ENCODE peak calls at places on chromosomes 12 and 14, in nine cellular contexts. M is omental fat pad; O is GM23248; N is T-helper 2 cell; K is pons; A is NCI-H1105; R is naive thymus-derived CD8-positive, alpha-beta T cell; Q is nephron progenitor cell; Z is H54. G is an unnamed sample.
A peak's percentile ranks its signal among the peaks of the same experiment; 100 is the strongest.

GRCh38 chr12:121490401-121491257 is 90.2 kb downstream of the KDM2B start:
- DNase-seq in Z (no peak), R (no peak), A (no peak), M (no peak), Q (peak; percentile 53), K (no peak), N (no peak), O (no peak), G (no peak)

GRCh38 chr14:70706177-70706576 is 64.5 kb downstream of the TTC9 start:
- DNase-seq in K (no peak), N (no peak), M (no peak), O (no peak), R (no peak), Z (no peak), Q (no peak), A (no peak), G (no peak)

GRCh38 chr12:6987956-6988573 is 17.4 kb downstream of the EMG1 start:
- DNase-seq in M (no peak), Q (no peak), O (no peak), A (no peak), K (no peak), R (no peak), N (no peak), Z (no peak), G (no peak)

GRCh38 chr12:16668198-16668597 is 62.2 kb upstream of the LMO3 start:
- DNase-seq in M (no peak), O (no peak), Z (no peak), Q (no peak), N (no peak), R (no peak), K (no peak), A (no peak), G (no peak)

GRCh38 chr12:66633676-66634075 is 45.2 kb downstream of the GRIP1 start:
- DNase-seq in N (no peak), Z (no peak), Q (no peak), R (no peak), M (no peak), K (no peak), O (no peak), A (no peak), G (no peak)

GRCh38 chr14:68783408-68784297 is 9.2 kb downstream of the ZFP36L1 start:
- DNase-seq in M (no peak), A (no peak), K (no peak), N (no peak), O (no peak), R (no peak), Q (no peak), Z (no peak), G (no peak)

GRCh38 chr12:85639834-85640233 is 196.4 kb downstream of the RASSF9 start:
- DNase-seq in K (no peak), O (no peak), M (no peak), N (no peak), R (no peak), A (no peak), Q (no peak), Z (no peak), G (no peak)

GRCh38 chr12:112191840-112192321 is 66.5 kb downstream of the TRAFD1 start:
- DNase-seq in K (no peak), N (no peak), M (no peak), R (no peak), O (no peak), Z (no peak), Q (no peak), A (no peak), G (no peak)

GRCh38 chr14:101926085-101926484 is 38.3 kb upstream of the DYNC1H1 start:
- DNase-seq in N (no peak), M (no peak), A (no peak), Q (no peak), O (no peak), Z (no peak), K (no peak), R (no peak), G (no peak)

GRCh38 chr12:57107456-57107855 is 3.7 kb downstream of the STAT6 start:
- DNase-seq in A (no peak), K (no peak), R (no peak), N (no peak), O (peak; percentile 15), Z (no peak), M (no peak), Q (no peak), G (no peak)

GRCh38 chr14:80714489-80714888 is 227.0 kb downstream of the CEP128 start:
- DNase-seq in O (no peak), N (peak; percentile 35), R (no peak), A (no peak), Z (no peak), Q (no peak), K (no peak), M (no peak), G (no peak)

GRCh38 chr14:78071016-78071549 is 99.1 kb upstream of the NRXN3 start:
- DNase-seq in R (no peak), O (no peak), A (no peak), Q (no peak), Z (no peak), M (no peak), K (no peak), N (no peak), G (no peak)

GRCh38 chr12:106906715-106907114 is 49.0 kb upstream of the TMEM263 start:
- DNase-seq in R (no peak), A (no peak), M (no peak), K (no peak), O (no peak), Z (no peak), Q (no peak), N (no peak), G (no peak)

GRCh38 chr12:75979181-75979580 is 52.4 kb downstream of the PHLDA1 start:
- DNase-seq in K (no peak), Z (peak; percentile 10), M (no peak), O (peak; percentile 70), Q (no peak), A (no peak), N (peak; percentile 89), R (no peak), G (no peak)

GRCh38 chr12:75389061-75389460 is 1.8 kb upstream of the GLIPR1L2 start:
- DNase-seq in K (peak; percentile 30), A (no peak), O (peak; percentile 75), R (no peak), N (no peak), M (no peak), Q (no peak), Z (peak; percentile 13), G (no peak)

GRCh38 chr12:49888461-49889151 is 15.1 kb downstream of the FAIM2 start:
- DNase-seq in K (no peak), O (no peak), A (no peak), M (no peak), Q (no peak), N (no peak), Z (no peak), R (no peak), G (no peak)

G was measured in ascending aorta.